ENCODE peak calls at places on chromosomes 7 and 10, in four cellular contexts. L, J, I and R are unnamed samples.

GRCh38 chr10:97713351-97713827 is at the start of gene MARVELD1:
- DNase-seq in I (peak; percentile 53), J (peak; percentile 80), L (peak; percentile 69), R (peak; percentile 83)

GRCh38 chr7:70712942-70713341 is 419.0 kb upstream of the GALNT17 start:
- DNase-seq in J (no peak), L (no peak), I (no peak), R (no peak)

GRCh38 chr10:104429834-104430233 is 76.2 kb downstream of the CFAP58 start:
- DNase-seq in L (no peak), I (no peak), J (no peak), R (no peak)

GRCh38 chr10:76051007-76051936 is 619.8 kb downstream of the LRMDA start:
- DNase-seq in J (no peak), L (no peak), I (no peak), R (no peak)

GRCh38 chr7:106038289-106038688 is 73.8 kb downstream of the SYPL1 start:
- DNase-seq in I (no peak), L (no peak), J (no peak), R (no peak)

GRCh38 chr10:74683621-74684114 is 142.7 kb upstream of the KAT6B start:
- DNase-seq in I (no peak), J (peak; percentile 14), L (no peak), R (no peak)

GRCh38 chr10:9209105-9209798 is 1154.8 kb downstream of the GATA3 start:
- DNase-seq in J (peak; percentile 77), L (peak; percentile 35), I (peak; percentile 26), R (no peak)

GRCh38 chr7:123633553-123633952 is 22.1 kb upstream of the LMOD2 start:
- DNase-seq in I (no peak), L (no peak), J (peak; percentile 89), R (no peak)

GRCh38 chr7:124701955-124702354 is 63.6 kb downstream of the GPR37 start:
- DNase-seq in L (no peak), J (peak; percentile 24), I (no peak), R (no peak)

GRCh38 chr7:45182856-45183710 is 25.5 kb downstream of the RAMP3 start:
- DNase-seq in I (no peak), J (no peak), L (no peak), R (no peak)

GRCh38 chr10:114548662-114549061 is 109.4 kb downstream of the ABLIM1 start:
- DNase-seq in I (no peak), J (peak; percentile 79), L (peak; percentile 40), R (no peak)

DNA sequence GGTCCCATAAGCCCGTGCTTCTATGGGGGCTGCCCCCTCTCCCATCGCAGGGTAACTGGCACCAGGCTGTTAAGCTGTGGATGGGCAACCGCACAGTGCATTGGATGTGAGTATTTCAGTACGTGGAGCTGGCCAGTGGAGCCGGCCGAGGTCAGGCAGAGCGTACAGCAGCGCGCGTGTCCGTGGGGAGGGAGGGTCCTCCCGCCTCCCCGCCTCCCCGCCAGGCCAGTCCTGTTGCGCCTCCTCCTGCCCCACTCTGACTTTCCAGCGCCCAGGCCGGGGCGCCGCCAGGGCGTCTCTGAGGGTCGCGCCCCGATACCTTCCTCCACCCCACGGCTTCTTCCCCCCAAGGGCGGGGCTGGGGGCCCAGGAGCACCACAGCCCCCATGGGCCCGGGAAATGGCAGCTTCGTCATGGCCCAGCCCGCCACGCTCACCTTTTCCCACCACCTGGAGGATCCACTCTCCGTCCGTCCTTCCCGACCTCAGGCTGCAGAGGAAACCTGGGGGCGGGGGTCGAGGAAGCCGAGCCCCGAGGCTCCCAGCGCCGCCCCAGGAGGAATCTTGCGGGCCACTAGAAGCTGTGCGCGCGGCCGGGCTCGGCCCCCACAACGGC is 924 bp upstream of the PFKP start:
- DNase-seq in I (no peak), L (no peak), J (no peak), R (no peak)
- TF ChIP-seq CTCF in I (no peak), L (no peak), J (no peak), R (no peak)

GRCh38 chr7:92763636-92764423 is 72.5 kb downstream of the CDK6 start:
- DNase-seq in L (no peak), J (peak; percentile 84), I (no peak), R (no peak)
- TF ChIP-seq CTCF in L (no peak), J (no peak), I (no peak), R (no peak)

DNA sequence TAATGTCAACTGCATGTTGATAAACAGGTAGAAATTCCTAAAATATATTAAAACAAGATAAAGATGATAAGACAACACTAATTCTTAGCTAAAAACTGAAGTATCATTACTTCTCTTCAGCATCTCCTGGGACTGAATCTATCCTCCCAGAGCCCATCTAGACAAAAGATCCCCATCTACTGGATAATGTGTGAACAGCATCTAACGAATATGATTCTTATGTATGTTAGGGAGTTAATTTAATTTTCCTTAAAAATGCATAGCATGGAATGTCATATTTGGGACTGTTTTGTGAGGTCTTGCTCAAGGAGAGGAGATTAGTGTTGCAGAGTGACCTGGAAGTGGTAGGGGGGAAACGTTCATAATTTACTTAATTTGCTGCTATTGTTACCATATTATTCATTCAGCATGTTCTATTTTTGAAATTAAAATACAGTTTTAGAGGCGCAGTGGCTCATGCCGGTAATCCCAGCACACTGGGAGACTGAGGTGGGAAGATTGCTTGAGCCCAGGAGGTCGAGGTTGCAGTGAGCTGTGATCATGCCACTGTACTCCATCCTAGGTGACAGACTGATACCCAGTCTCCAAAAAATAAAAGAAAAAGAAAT is 305.1 kb upstream of the CSTF2T start:
- DNase-seq in I (peak; percentile 27), J (peak; percentile 76), L (no peak), R (no peak)
- TF ChIP-seq CTCF in I (peak; percentile 78), J (peak; percentile 73), L (peak; percentile 38), R (peak; percentile 40)

DNA sequence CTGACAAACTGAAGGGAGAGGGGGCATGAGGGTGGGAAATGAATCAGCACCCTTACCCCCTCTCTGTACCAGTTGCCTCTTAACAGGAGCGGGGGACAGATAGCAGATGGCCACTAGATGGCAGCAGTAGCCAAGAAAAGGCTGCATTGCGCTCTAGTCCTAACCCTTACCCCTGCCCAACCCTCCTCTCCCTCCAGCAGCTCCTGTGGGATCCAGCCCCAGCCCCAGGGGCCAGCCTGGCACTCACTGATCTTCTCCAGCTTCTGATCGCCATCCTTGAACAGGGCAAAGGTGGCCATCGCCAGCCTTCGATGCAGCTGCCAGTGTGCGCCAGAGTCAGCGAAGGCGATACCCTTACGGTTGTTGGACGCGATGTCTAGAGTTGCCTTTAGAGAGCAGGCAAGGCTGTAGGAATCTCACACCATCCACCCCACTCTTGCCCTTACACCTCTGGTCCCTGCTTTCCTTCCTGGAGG is 2.2 kb downstream of the CYP17A1 start:
- DNase-seq in L (peak; percentile 58), I (peak; percentile 59), J (peak; percentile 83), R (peak; percentile 73)
- TF ChIP-seq CTCF in L (peak; percentile 92), I (peak; percentile 92), J (peak; percentile 92), R (peak; percentile 92)